ENCODE peak calls at places on chromosomes 16 and 17, in ten cellular contexts. D, V, O, M, W, F, B, I, Q and J are unnamed samples.

GRCh38 chr16:14538604-14539003 is 91.5 kb downstream of the PARN start:
- DNase-seq in D (no peak), V (no peak), O (no peak), M (no peak), W (no peak), F (no peak), B (no peak), I (no peak), Q (no peak), J (no peak)

GRCh38 chr17:57016764-57017116 is 38.8 kb downstream of the SCPEP1 start:
- DNase-seq in D (no peak), V (no peak), O (no peak), M (no peak), W (no peak), F (peak), B (peak), I (no peak), Q (no peak), J (peak)

GRCh38 chr17:74475189-74475588 is 8.8 kb downstream of the CD300A start:
- DNase-seq in D (no peak), V (no peak), O (no peak), M (no peak), W (no peak), F (no peak), B (no peak), I (no peak), Q (no peak), J (no peak)

GRCh38 chr16:85168732-85169256 is 56.5 kb upstream of the CIBAR2 start:
- DNase-seq in D (no peak), V (peak), O (no peak), M (peak), W (no peak), F (no peak), B (peak), I (no peak), Q (no peak), J (peak)

GRCh38 chr17:38798614-38799500 is 499 bp downstream of the PIP4K2B start:
- DNase-seq in D (peak), V (peak), O (no peak), M (peak), W (peak), F (no peak), B (peak), I (peak), Q (no peak), J (peak)

GRCh38 chr16:13110124-13110796 is 208.9 kb downstream of the SHISA9 start:
- DNase-seq in D (no peak), V (no peak), O (no peak), M (no peak), W (peak), F (no peak), B (no peak), I (no peak), Q (peak), J (peak)

GRCh38 chr16:6377956-6378355 is 954.7 kb upstream of the RBFOX1 start:
- DNase-seq in D (no peak), V (no peak), O (no peak), M (no peak), W (no peak), F (no peak), B (no peak), I (no peak), Q (no peak), J (no peak)

GRCh38 chr17:9146064-9146463 is 124.8 kb downstream of the NTN1 start:
- DNase-seq in D (no peak), V (no peak), O (no peak), M (no peak), W (no peak), F (no peak), B (no peak), I (no peak), Q (no peak), J (no peak)

GRCh38 chr17:81440511-81441244 is 45.4 kb downstream of the BAHCC1 start:
- DNase-seq in D (peak), V (no peak), O (no peak), M (no peak), W (no peak), F (no peak), B (no peak), I (no peak), Q (no peak), J (no peak)

GRCh38 chr17:40309031-40309937 is at the start of gene RARA:
- DNase-seq in D (no peak), V (peak), O (no peak), M (no peak), W (no peak), F (no peak), B (no peak), I (peak), Q (no peak), J (no peak)
- TF ChIP-seq CTCF in D (no peak), V (no peak), O (no peak), M (no peak), W (no peak), F (no peak), B (no peak), I (no peak), Q (no peak), J (no peak)

GRCh38 chr17:77435272-77436057 is 294.7 kb downstream of the SEC14L1 start:
- DNase-seq in D (no peak), V (no peak), O (no peak), M (no peak), W (no peak), F (no peak), B (no peak), I (no peak), Q (no peak), J (no peak)

GRCh38 chr17:77432034-77432554 is 291.3 kb downstream of the SEC14L1 start:
- DNase-seq in D (no peak), V (no peak), O (no peak), M (no peak), W (no peak), F (no peak), B (no peak), I (no peak), Q (no peak), J (no peak)

GRCh38 chr17:77434136-77435114 is 293.7 kb downstream of the SEC14L1 start:
- DNase-seq in D (no peak), V (no peak), O (no peak), M (no peak), W (no peak), F (no peak), B (no peak), I (no peak), Q (no peak), J (no peak)

GRCh38 chr17:77432791-77433190 is 292.0 kb downstream of the SEC14L1 start:
- DNase-seq in D (no peak), V (no peak), O (no peak), M (no peak), W (no peak), F (no peak), B (no peak), I (no peak), Q (no peak), J (no peak)

GRCh38 chr17:77433385-77434135 is 292.8 kb downstream of the SEC14L1 start:
- DNase-seq in D (no peak), V (peak), O (peak), M (no peak), W (no peak), F (no peak), B (peak), I (no peak), Q (no peak), J (peak)
- H3K4me3 ChIP-seq in D (no peak), V (peak), O (peak), M (no peak), W (no peak), F (no peak), B (no peak), I (no peak), Q (no peak), J (peak)

DNA sequence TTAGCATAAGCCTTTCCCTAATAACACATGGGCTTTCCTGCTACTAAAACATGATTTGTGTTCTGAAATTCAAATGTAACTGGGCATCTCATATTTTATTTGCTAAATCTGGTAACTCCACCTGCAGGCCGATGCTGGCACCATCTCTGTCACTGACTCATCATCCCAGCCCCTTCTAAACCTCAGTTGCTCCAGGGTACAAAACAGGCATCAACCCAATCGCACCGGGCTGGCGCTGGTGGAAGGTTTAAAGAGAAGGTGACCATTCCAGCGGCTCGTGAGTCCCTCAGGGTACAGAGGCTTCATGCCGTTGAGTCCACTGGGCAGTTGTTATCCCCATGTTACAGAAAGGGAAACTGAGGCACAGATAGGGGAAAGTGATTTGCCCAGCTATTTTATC is 27.1 kb downstream of the PPL start:
- DNase-seq in D (no peak), V (no peak), O (no peak), M (peak), W (no peak), F (no peak), B (no peak), I (no peak), Q (no peak), J (no peak)
- TF ChIP-seq CTCF in D (no peak), V (no peak), O (no peak), M (no peak), W (no peak), F (no peak), B (no peak), I (no peak), Q (no peak), J (no peak)

DNA sequence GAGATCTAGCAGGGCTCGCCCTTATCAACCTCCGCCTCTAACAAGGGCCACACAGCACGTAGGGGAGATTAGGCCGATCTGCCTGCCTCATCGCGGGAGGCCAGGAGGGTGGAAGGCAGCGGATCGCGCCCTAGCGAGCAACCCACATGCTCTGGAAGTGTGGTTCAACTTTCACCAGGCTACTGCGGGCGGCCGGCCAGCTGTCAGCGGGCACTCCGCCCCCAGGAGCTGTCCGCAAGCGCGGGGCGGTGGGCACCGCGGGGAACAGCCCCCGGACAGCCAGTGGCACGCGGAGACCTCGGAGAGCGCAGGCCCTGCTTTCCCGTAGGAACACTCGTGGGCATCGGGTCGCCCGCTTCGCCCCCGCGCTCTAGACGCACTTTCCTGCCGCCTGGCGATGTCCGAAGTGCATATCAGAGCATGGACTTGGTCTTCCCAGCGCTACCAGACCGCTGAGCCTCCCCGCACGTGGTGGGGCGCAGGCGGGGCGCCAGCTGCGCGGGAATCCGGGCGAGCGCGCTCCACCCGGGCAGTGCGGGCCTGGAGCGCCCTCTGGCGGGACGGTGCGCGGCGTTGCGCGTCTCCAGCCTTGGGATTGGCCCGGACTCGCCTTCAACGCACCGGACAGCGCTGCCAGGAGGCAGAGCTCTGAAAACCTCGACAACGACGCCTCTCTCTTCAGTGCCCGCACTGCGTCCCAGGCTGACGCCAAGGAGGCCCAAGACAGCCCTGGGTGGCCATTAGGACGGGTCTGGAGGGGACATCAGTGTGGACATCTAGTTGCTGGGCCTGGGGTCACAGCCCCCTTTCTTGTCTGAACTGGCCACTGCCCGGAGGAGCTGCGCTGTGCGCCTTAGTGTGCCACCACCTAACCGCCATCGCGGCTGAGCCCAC is 3.6 kb upstream of the ZNHIT3 start:
- DNase-seq in D (peak), V (peak), O (no peak), M (peak), W (peak), F (peak), B (peak), I (peak), Q (no peak), J (peak)
- H3K4me3 ChIP-seq in D (no peak), V (peak), O (peak), M (no peak), W (peak), F (no peak), B (peak), I (peak), Q (peak), J (peak)